ENCODE peak calls at places on chromosome 18, in four cellular contexts. G, K, H and P are unnamed samples.

GRCh38 chr18:37486848-37487247 is 78.8 kb downstream of the CELF4 start:
- DNase-seq in G (no peak), K (no peak), H (no peak), P (no peak)

GRCh38 chr18:36717422-36718110 is 111.2 kb downstream of the TPGS2 start:
- DNase-seq in G (no peak), K (no peak), H (no peak), P (no peak)

GRCh38 chr18:63147010-63147409 is 172.6 kb downstream of the BCL2 start:
- DNase-seq in G (no peak), K (no peak), H (no peak), P (no peak)

GRCh38 chr18:10072659-10073309 is 159.0 kb downstream of the VAPA start:
- DNase-seq in G (no peak), K (no peak), H (peak; percentile 22), P (peak; percentile 53)

GRCh38 chr18:64254399-64255093 is 105.7 kb upstream of the LINC00305 start:
- DNase-seq in G (no peak), K (no peak), H (no peak), P (peak; percentile 48)

GRCh38 chr18:51009071-51009470 is 20.9 kb upstream of the SMAD4 start:
- DNase-seq in G (no peak), K (no peak), H (peak; percentile 7), P (no peak)

GRCh38 chr18:9705183-9705864 is 2.8 kb upstream of the RAB31 start:
- DNase-seq in G (no peak), K (no peak), H (peak; percentile 62), P (peak; percentile 51)

GRCh38 chr18:13216732-13217465 is 1.7 kb upstream of the LDLRAD4 start:
- DNase-seq in G (no peak), K (no peak), H (no peak), P (peak; percentile 20)

GRCh38 chr18:36309436-36310391 is 12.2 kb downstream of the FHOD3 start:
- DNase-seq in G (no peak), K (peak; percentile 42), H (peak; percentile 99), P (peak; percentile 96)

GRCh38 chr18:13310286-13310685 is 91.7 kb downstream of the LDLRAD4 start:
- DNase-seq in G (no peak), K (no peak), H (no peak), P (no peak)

GRCh38 chr18:3757361-3757760 is 307.4 kb downstream of the TGIF1 start:
- DNase-seq in G (no peak), K (no peak), H (no peak), P (no peak)

GRCh38 chr18:29251681-29252080 is 1074.8 kb upstream of the CDH2 start:
- DNase-seq in G (no peak), K (no peak), H (no peak), P (no peak)

GRCh38 chr18:46035701-46036680 is 36.1 kb downstream of the PSTPIP2 start:
- DNase-seq in G (no peak), K (no peak), H (peak; percentile 69), P (peak; percentile 48)

GRCh38 chr18:36849288-36850011 is 20.5 kb downstream of the KIAA1328 start:
- DNase-seq in G (no peak), K (no peak), H (peak; percentile 64), P (peak; percentile 89)

GRCh38 chr18:58556333-58557012 is 72.4 kb downstream of the ALPK2 start:
- DNase-seq in G (no peak), K (no peak), H (peak; percentile 63), P (no peak)

DNA sequence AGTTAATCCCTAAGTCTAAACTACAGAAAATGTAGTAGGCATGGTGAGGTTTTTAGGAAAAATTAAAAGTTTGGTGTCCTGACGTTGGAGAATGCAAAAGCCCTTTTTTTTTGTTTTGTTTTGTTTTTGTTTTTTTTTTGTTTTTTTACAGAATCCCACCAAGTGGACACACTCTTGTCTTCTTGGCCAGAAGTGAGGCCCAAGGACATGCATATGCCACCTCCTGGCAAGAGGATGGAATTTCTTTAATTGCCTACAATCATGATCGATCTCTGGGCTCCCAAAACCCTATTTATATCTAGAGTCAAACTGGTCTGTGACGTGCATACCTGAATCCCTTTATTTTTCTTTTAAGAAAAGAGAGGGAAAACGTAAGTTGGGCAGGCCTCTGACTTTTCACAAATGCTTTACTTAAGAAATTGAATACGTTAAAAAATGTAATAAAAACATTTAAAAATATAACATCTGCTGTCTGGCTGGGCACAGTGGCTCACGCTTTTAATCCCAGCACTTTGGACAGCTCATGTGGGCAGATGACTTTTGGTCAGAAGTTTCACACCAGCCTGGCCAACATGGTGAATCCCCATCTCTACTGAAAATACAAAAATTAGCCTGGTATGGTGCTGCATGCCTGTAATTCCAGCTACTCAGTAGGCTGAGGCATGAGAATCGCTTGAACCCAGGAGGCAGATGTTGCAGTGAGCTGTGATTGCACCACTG is 502.7 kb downstream of the CBLN2 start:
- DNase-seq in G (no peak), K (no peak), H (no peak), P (peak; percentile 2)
- TF ChIP-seq CTCF in G (no peak), K (no peak), H (no peak), P (peak; percentile 30)

GRCh38 chr18:48761582-48761981 is 189.2 kb downstream of the SMAD7 start:
- DNase-seq in G (no peak), K (no peak), H (no peak), P (no peak)
- H3K4me3 ChIP-seq in G (no peak overlapping the region), K (no peak overlapping the region), H (no peak overlapping the region), P (no peak overlapping the region)

GRCh38 chr18:55477537-55478300 is 110.3 kb downstream of the TCF4 start:
- DNase-seq in G (no peak), K (no peak), H (peak; percentile 69), P (peak; percentile 72)
- TF ChIP-seq CTCF in G (no peak), K (no peak), H (peak; percentile 33), P (peak; percentile 27)

DNA sequence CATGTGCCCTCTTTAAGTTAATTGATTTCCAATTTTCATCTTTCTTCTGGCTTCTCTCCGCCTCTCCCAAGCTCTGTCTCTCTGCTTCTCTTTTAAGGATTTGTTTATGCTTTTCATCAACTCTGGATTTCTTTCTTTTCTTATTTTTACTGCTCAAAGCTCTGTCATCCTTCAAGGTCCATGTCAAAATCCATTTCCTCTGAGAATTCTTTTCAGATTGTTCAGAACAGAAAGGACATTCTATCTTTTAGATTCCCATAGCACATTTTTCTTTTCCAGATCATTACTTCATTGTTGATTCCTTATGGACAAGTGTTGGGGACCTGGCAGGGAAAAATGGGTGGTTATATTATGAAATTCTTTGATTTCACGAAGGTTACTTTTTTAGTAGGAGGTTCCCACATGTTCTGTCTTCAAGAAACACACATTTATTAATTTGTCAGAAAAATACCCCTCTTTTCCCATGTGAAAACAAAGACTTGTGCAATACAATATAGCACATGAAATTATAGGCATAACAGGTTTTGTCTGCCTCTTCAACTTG is 12.3 kb downstream of the PMAIP1 start:
- DNase-seq in G (no peak), K (no peak), H (peak; percentile 64), P (no peak)
- H3K4me3 ChIP-seq in G (no peak overlapping the region), K (no peak overlapping the region), H (no peak overlapping the region), P (no peak overlapping the region)

GRCh38 chr18:47513036-47513435 is 261.6 kb upstream of the SKOR2 start:
- DNase-seq in G (no peak), K (no peak), H (no peak), P (no peak)
- TF ChIP-seq CTCF in G (no peak), K (no peak), H (no peak), P (no peak)